ENCODE peak calls at places on chromosome 6, in eight cellular contexts. O is SK-N-SH, Z is GM23338, E is K562, N is HepG2, M is breast epithelium, Y is H1, P is transverse colon. G is an unnamed sample.

GRCh38 chr6:1190361-1190760 is 121.5 kb upstream of the FOXQ1 start:
- DNase-seq in Y (peak), M (no peak), N (peak), O (no peak), E (no peak), Z (no peak), P (no peak), G (no peak)

GRCh38 chr6:75794954-75795739 is 46.1 kb downstream of the MYO6 start:
- DNase-seq in Z (no peak), M (no peak), Y (no peak), P (no peak), E (no peak), O (no peak), N (no peak), G (peak)

GRCh38 chr6:48671506-48671905 is 560.5 kb upstream of the PTCHD4 start:
- DNase-seq in Z (no peak), M (no peak), P (no peak), Y (no peak), O (no peak), N (no peak), E (no peak), G (no peak)

GRCh38 chr6:117555882-117556498 is 46.3 kb downstream of the GOPC start:
- DNase-seq in Z (peak), M (no peak), E (peak), N (peak), O (no peak), P (peak), Y (no peak), G (peak)

GRCh38 chr6:28355743-28356665 is 6.3 kb downstream of the ZKSCAN3 start:
- DNase-seq in N (peak), P (peak), O (peak), M (peak), E (peak), Y (peak), Z (peak), G (peak)

GRCh38 chr6:165884813-165885765 is 222.0 kb upstream of the PDE10A start:
- DNase-seq in N (peak), M (peak), Y (peak), P (peak), E (peak), O (peak), Z (peak), G (no peak)

GRCh38 chr6:75278474-75279077 is 6.0 kb downstream of the TMEM30A start:
- DNase-seq in Y (no peak), E (no peak), P (no peak), M (no peak), Z (no peak), O (no peak), N (no peak), G (no peak)

GRCh38 chr6:158468666-158469065 is 91.2 kb upstream of the TMEM181 start:
- DNase-seq in E (no peak), N (no peak), Y (no peak), P (peak), M (no peak), Z (peak), O (no peak), G (no peak)

GRCh38 chr6:32070814-32071466 is 32.7 kb downstream of the CYP21A2 start:
- DNase-seq in E (no peak), O (no peak), P (no peak), M (no peak), Y (no peak), Z (no peak), N (no peak), G (no peak)

GRCh38 chr6:146184701-146185100 is 155.8 kb downstream of the GRM1 start:
- DNase-seq in Z (no peak), M (no peak), E (no peak), N (no peak), Y (no peak), O (no peak), P (no peak), G (no peak)

GRCh38 chr6:131022691-131023090 is 40.4 kb downstream of the EPB41L2 start:
- DNase-seq in P (no peak), E (no peak), N (no peak), Z (no peak), M (no peak), O (no peak), Y (no peak), G (no peak)

GRCh38 chr6:161418458-161418945 is 144.6 kb upstream of the AGPAT4 start:
- DNase-seq in P (peak), N (peak), M (no peak), Z (peak), Y (no peak), O (peak), E (peak), G (peak)

GRCh38 chr6:88908598-88909548 is 54.5 kb downstream of the RNGTT start:
- DNase-seq in E (no peak), Z (no peak), Y (no peak), M (no peak), P (no peak), O (no peak), N (no peak), G (no peak)

GRCh38 chr6:34246563-34247391 is 2.0 kb downstream of the SMIM29 start:
- DNase-seq in E (peak), O (peak), Y (no peak), N (peak), P (no peak), M (no peak), Z (peak), G (no peak)

GRCh38 chr6:125954735-125955410 is 1.7 kb upstream of the HINT3 start:
- DNase-seq in N (no peak), M (no peak), E (no peak), P (no peak), Y (no peak), Z (no peak), O (no peak), G (no peak)

GRCh38 chr6:25233226-25233625 is 45.9 kb upstream of the CARMIL1 start:
- DNase-seq in Z (peak), N (no peak), O (no peak), P (no peak), E (no peak), M (no peak), Y (no peak), G (no peak)

GRCh38 chr6:13250703-13251102 is 77.6 kb downstream of the TBC1D7 start:
- DNase-seq in M (no peak), E (no peak), O (no peak), Y (no peak), P (no peak), Z (no peak), N (no peak), G (no peak)

GRCh38 chr6:2296781-2297180 is 51.4 kb upstream of the GMDS start:
- DNase-seq in M (no peak), Z (peak), E (no peak), N (no peak), Y (no peak), P (no peak), O (no peak), G (no peak)

GRCh38 chr6:2103644-2104523 is 141.5 kb downstream of the GMDS start:
- DNase-seq in P (no peak), N (peak), O (peak), Y (no peak), Z (no peak), E (no peak), M (no peak), G (no peak)

GRCh38 chr6:148518371-148519156 is 175.9 kb downstream of the SASH1 start:
- DNase-seq in Z (no peak), P (no peak), O (no peak), N (no peak), E (no peak), M (no peak), Y (no peak), G (no peak)

GRCh38 chr6:11585426-11586016 is 48.0 kb downstream of the TMEM170B start:
- DNase-seq in E (peak), O (peak), N (peak), P (no peak), Z (peak), Y (no peak), M (no peak), G (no peak)

GRCh38 chr6:143634486-143634885 is 43.3 kb upstream of the PHACTR2 start:
- DNase-seq in O (no peak), Y (no peak), P (no peak), M (no peak), Z (no peak), E (no peak), N (no peak), G (no peak)

GRCh38 chr6:7085911-7086310 is 21.9 kb upstream of the RREB1 start:
- DNase-seq in E (no peak), Z (no peak), N (no peak), Y (no peak), O (peak), M (no peak), P (peak), G (no peak)
- H3K27ac ChIP-seq in E (no peak), Z (no peak), N (no peak), Y (no peak), O (no peak), M (peak), P (peak), G (no peak)

GRCh38 chr6:36603222-36604089 is 9.3 kb downstream of the SRSF3 start:
- DNase-seq in Y (no peak), M (no peak), Z (no peak), O (no peak), P (no peak), E (no peak), N (no peak), G (no peak)
- TF ChIP-seq POLR2AphosphoS5 in Y (no peak), M (no peak), Z (no peak), O (no peak), P (no peak), E (no peak), N (no peak), G (peak)

GRCh38 chr6:123841067-123841896 is 37.6 kb downstream of the NKAIN2 start:
- DNase-seq in Z (no peak), E (no peak), Y (no peak), P (no peak), N (no peak), M (no peak), O (no peak), G (no peak)
- H3K27ac ChIP-seq in Z (no peak), E (no peak), Y (no peak), P (no peak), N (no peak), M (no peak), O (no peak), G (no peak)

DNA sequence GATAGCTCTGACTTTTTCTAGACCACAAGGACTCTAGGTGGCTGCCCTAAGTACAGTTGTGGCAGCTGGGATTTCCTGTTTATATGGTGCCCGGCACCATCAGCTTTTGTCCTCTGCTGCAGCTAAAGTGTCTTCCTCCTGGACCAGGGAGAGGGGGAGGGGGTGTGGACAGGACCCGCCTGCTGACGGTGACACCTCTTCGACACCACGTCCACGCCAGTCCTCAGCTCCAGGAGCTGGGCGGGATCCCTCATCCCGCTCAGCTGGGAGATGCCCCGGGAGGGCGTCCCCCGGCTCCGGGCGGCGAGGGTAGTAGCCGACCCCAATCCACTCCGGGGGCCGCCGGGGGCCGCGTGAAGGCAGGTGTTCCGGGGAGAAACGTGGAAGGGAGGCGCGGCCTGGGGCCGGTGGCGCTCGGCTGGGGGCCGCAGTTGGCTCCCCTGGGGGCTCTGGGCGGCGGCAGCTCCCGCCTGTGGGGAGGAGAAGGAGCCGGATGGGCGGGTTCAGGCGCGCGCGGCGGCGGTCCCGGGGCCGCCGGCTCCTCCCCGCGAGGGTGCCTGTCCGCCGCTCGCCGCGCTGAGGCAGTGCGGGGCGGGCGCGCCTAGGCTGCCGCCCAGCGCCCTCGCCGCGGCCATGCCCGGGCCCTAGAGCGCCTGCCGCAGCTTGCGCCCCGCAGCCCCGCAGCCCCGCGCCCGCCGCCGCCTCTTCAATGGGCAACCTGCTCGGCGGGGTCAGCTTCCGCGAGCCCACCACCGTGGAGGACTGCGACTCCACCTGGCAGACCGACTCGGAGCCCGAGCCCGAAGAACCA is at the start of gene OGFRL1:
- DNase-seq in P (peak), N (peak), Y (no peak), Z (peak), M (peak), O (peak), E (no peak), G (no peak)
- TF ChIP-seq POLR2AphosphoS5 in P (no peak), N (no peak), Y (no peak), Z (no peak), M (peak), O (peak), E (no peak), G (peak)

G was measured in SK-N-MC.